ENCODE peak calls at places on chromosomes 11 and 22, in seven cellular contexts. One of them, this sample, is unnamed. For H3K36me3, the result is how much of the 10 kb centered on the place peaks cover.

GRCh38 chr11:73376803-73377629 is 817 bp downstream of the RELT start:
- DNase-seq in body of pancreas: peak
- DNase-seq in mammary epithelial cell: peak
- DNase-seq in spleen: peak
- DNase-seq in brain microvascular endothelial cell: peak
- DNase-seq in prostate gland: no peak
- DNase-seq in effector memory CD4-positive, alpha-beta T cell: peak
- DNase-seq in this sample: no peak

GRCh38 chr11:18046116-18046777 is at the start of gene TPH1:
- DNase-seq in prostate gland: peak
- DNase-seq in brain microvascular endothelial cell: peak
- DNase-seq in effector memory CD4-positive, alpha-beta T cell: no peak
- DNase-seq in mammary epithelial cell: peak
- DNase-seq in body of pancreas: peak
- DNase-seq in spleen: no peak
- DNase-seq in this sample: no peak

GRCh38 chr11:19789840-19790710 is 77.4 kb downstream of the NAV2 start:
- DNase-seq in brain microvascular endothelial cell: no peak
- DNase-seq in spleen: no peak
- DNase-seq in body of pancreas: no peak
- DNase-seq in prostate gland: no peak
- DNase-seq in effector memory CD4-positive, alpha-beta T cell: no peak
- DNase-seq in mammary epithelial cell: no peak
- DNase-seq in this sample: no peak

GRCh38 chr22:30408388-30409101 is 11.7 kb downstream of the SEC14L2 start:
- DNase-seq in prostate gland: no peak
- DNase-seq in spleen: no peak
- DNase-seq in body of pancreas: no peak
- DNase-seq in brain microvascular endothelial cell: peak
- DNase-seq in effector memory CD4-positive, alpha-beta T cell: no peak
- DNase-seq in mammary epithelial cell: peak
- DNase-seq in this sample: no peak

GRCh38 chr22:44454113-44454769 is 43.8 kb downstream of the RTL6 start:
- DNase-seq in mammary epithelial cell: no peak
- DNase-seq in prostate gland: no peak
- DNase-seq in spleen: peak
- DNase-seq in brain microvascular endothelial cell: no peak
- DNase-seq in body of pancreas: no peak
- DNase-seq in effector memory CD4-positive, alpha-beta T cell: no peak
- DNase-seq in this sample: no peak

GRCh38 chr11:128157423-128158298 is 429.7 kb downstream of the ETS1 start:
- DNase-seq in prostate gland: peak
- DNase-seq in body of pancreas: peak
- DNase-seq in mammary epithelial cell: peak
- DNase-seq in spleen: no peak
- DNase-seq in effector memory CD4-positive, alpha-beta T cell: peak
- DNase-seq in brain microvascular endothelial cell: peak
- DNase-seq in this sample: no peak

GRCh38 chr11:304915-305833 is 2.4 kb upstream of the IFITM2 start:
- DNase-seq in spleen: peak
- DNase-seq in effector memory CD4-positive, alpha-beta T cell: no peak
- DNase-seq in prostate gland: peak
- DNase-seq in mammary epithelial cell: peak
- DNase-seq in body of pancreas: peak
- DNase-seq in brain microvascular endothelial cell: peak
- DNase-seq in this sample: no peak

GRCh38 chr22:24440270-24440717 is 12.9 kb downstream of the ADORA2A start:
- DNase-seq in effector memory CD4-positive, alpha-beta T cell: no peak
- DNase-seq in body of pancreas: no peak
- DNase-seq in spleen: peak
- DNase-seq in mammary epithelial cell: no peak
- DNase-seq in brain microvascular endothelial cell: no peak
- DNase-seq in prostate gland: no peak
- DNase-seq in this sample: no peak

GRCh38 chr22:40890881-40891280 is 29.0 kb upstream of the DNAJB7 start:
- DNase-seq in spleen: no peak
- DNase-seq in body of pancreas: no peak
- DNase-seq in prostate gland: no peak
- DNase-seq in brain microvascular endothelial cell: no peak
- DNase-seq in effector memory CD4-positive, alpha-beta T cell: no peak
- DNase-seq in mammary epithelial cell: no peak
- DNase-seq in this sample: no peak

GRCh38 chr11:2512431-2513407 is 67.9 kb downstream of the KCNQ1 start:
- DNase-seq in body of pancreas: peak
- DNase-seq in spleen: peak
- DNase-seq in brain microvascular endothelial cell: no peak
- DNase-seq in mammary epithelial cell: no peak
- DNase-seq in effector memory CD4-positive, alpha-beta T cell: no peak
- DNase-seq in prostate gland: no peak
- DNase-seq in this sample: no peak

GRCh38 chr11:119980431-119980830 is 157.5 kb downstream of the TRIM29 start:
- DNase-seq in prostate gland: no peak
- DNase-seq in mammary epithelial cell: no peak
- DNase-seq in effector memory CD4-positive, alpha-beta T cell: no peak
- DNase-seq in brain microvascular endothelial cell: no peak
- DNase-seq in body of pancreas: no peak
- DNase-seq in spleen: no peak
- DNase-seq in this sample: no peak

GRCh38 chr11:1873048-1873812 is 18.5 kb downstream of the PRR33 start:
- DNase-seq in effector memory CD4-positive, alpha-beta T cell: no peak
- DNase-seq in spleen: peak
- DNase-seq in body of pancreas: peak
- DNase-seq in brain microvascular endothelial cell: no peak
- DNase-seq in prostate gland: no peak
- DNase-seq in mammary epithelial cell: peak
- DNase-seq in this sample: no peak

GRCh38 chr22:30312053-30312452 is 14.7 kb downstream of the TBC1D10A start:
- DNase-seq in spleen: no peak
- DNase-seq in prostate gland: no peak
- DNase-seq in body of pancreas: no peak
- DNase-seq in effector memory CD4-positive, alpha-beta T cell: no peak
- DNase-seq in brain microvascular endothelial cell: peak
- DNase-seq in mammary epithelial cell: peak
- DNase-seq in this sample: no peak

GRCh38 chr22:16601437-16602223 is 9.0 kb upstream of the CCT8L2 start:
- DNase-seq in brain microvascular endothelial cell: no peak
- DNase-seq in body of pancreas: peak
- DNase-seq in spleen: peak
- DNase-seq in prostate gland: no peak
- DNase-seq in mammary epithelial cell: no peak
- DNase-seq in effector memory CD4-positive, alpha-beta T cell: no peak
- DNase-seq in this sample: no peak

GRCh38 chr11:84901986-84902385 is 725.2 kb downstream of the DLG2 start:
- DNase-seq in mammary epithelial cell: no peak
- DNase-seq in brain microvascular endothelial cell: no peak
- DNase-seq in body of pancreas: no peak
- DNase-seq in effector memory CD4-positive, alpha-beta T cell: no peak
- DNase-seq in prostate gland: no peak
- DNase-seq in spleen: no peak
- DNase-seq in this sample: no peak

GRCh38 chr11:69654660-69655478 is 13.9 kb downstream of the CCND1 start:
- DNase-seq in brain microvascular endothelial cell: no peak
- DNase-seq in mammary epithelial cell: no peak
- DNase-seq in effector memory CD4-positive, alpha-beta T cell: no peak
- DNase-seq in spleen: no peak
- DNase-seq in prostate gland: peak
- DNase-seq in body of pancreas: peak
- DNase-seq in this sample: no peak

GRCh38 chr11:1064167-1064566 is 10.5 kb upstream of the MUC2 start:
- DNase-seq in prostate gland: no peak
- DNase-seq in spleen: no peak
- DNase-seq in body of pancreas: no peak
- DNase-seq in mammary epithelial cell: no peak
- DNase-seq in brain microvascular endothelial cell: peak
- DNase-seq in effector memory CD4-positive, alpha-beta T cell: no peak
- DNase-seq in this sample: no peak

GRCh38 chr11:113006916-113007445 is 45.8 kb downstream of the NCAM1 start:
- DNase-seq in body of pancreas: no peak
- DNase-seq in spleen: no peak
- DNase-seq in prostate gland: no peak
- DNase-seq in effector memory CD4-positive, alpha-beta T cell: no peak
- DNase-seq in mammary epithelial cell: no peak
- DNase-seq in brain microvascular endothelial cell: no peak
- DNase-seq in this sample: no peak

GRCh38 chr11:46414899-46415298 is 23.3 kb upstream of the CHRM4 start:
- DNase-seq in mammary epithelial cell: no peak
- DNase-seq in effector memory CD4-positive, alpha-beta T cell: no peak
- DNase-seq in prostate gland: no peak
- DNase-seq in spleen: no peak
- DNase-seq in body of pancreas: no peak
- DNase-seq in brain microvascular endothelial cell: no peak
- DNase-seq in this sample: no peak

GRCh38 chr22:38228873-38229740 is 27.3 kb downstream of the MAFF start:
- DNase-seq in body of pancreas: peak
- DNase-seq in effector memory CD4-positive, alpha-beta T cell: no peak
- DNase-seq in spleen: no peak
- DNase-seq in brain microvascular endothelial cell: peak
- DNase-seq in mammary epithelial cell: peak
- DNase-seq in prostate gland: peak
- DNase-seq in this sample: no peak

GRCh38 chr11:2432628-2433071 is 11.7 kb downstream of the TRPM5 start:
- DNase-seq in effector memory CD4-positive, alpha-beta T cell: no peak
- DNase-seq in mammary epithelial cell: no peak
- DNase-seq in prostate gland: no peak
- DNase-seq in spleen: peak
- DNase-seq in body of pancreas: no peak
- DNase-seq in brain microvascular endothelial cell: no peak
- DNase-seq in this sample: no peak

GRCh38 chr11:96447208-96447607 is 57.4 kb downstream of the JRKL start:
- DNase-seq in spleen: no peak
- DNase-seq in prostate gland: no peak
- DNase-seq in effector memory CD4-positive, alpha-beta T cell: no peak
- DNase-seq in body of pancreas: no peak
- DNase-seq in mammary epithelial cell: no peak
- DNase-seq in brain microvascular endothelial cell: no peak
- DNase-seq in this sample: no peak

GRCh38 chr11:125465701-125466100 is 30.4 kb downstream of the FEZ1 start:
- DNase-seq in spleen: no peak
- DNase-seq in brain microvascular endothelial cell: no peak
- DNase-seq in effector memory CD4-positive, alpha-beta T cell: no peak
- DNase-seq in body of pancreas: no peak
- DNase-seq in prostate gland: no peak
- DNase-seq in mammary epithelial cell: no peak
- DNase-seq in this sample: no peak

GRCh38 chr22:46104881-46105493 is 45.3 kb upstream of the PPARA start:
- DNase-seq in spleen: no peak
- DNase-seq in mammary epithelial cell: no peak
- DNase-seq in brain microvascular endothelial cell: no peak
- DNase-seq in effector memory CD4-positive, alpha-beta T cell: no peak
- DNase-seq in body of pancreas: no peak
- DNase-seq in prostate gland: no peak
- DNase-seq in this sample: no peak
- H3K36me3 ChIP-seq in spleen: under half
- H3K36me3 ChIP-seq in mammary epithelial cell: under half
- H3K36me3 ChIP-seq in brain microvascular endothelial cell: under half
- H3K36me3 ChIP-seq in effector memory CD4-positive, alpha-beta T cell: under half
- H3K36me3 ChIP-seq in body of pancreas: under half
- H3K36me3 ChIP-seq in prostate gland: under half
- H3K36me3 ChIP-seq in this sample: half or more

GRCh38 chr22:18970948-18971315 is 34.8 kb upstream of the PRODH start:
- DNase-seq in brain microvascular endothelial cell: no peak
- DNase-seq in spleen: no peak
- DNase-seq in body of pancreas: no peak
- DNase-seq in prostate gland: no peak
- DNase-seq in mammary epithelial cell: no peak
- DNase-seq in effector memory CD4-positive, alpha-beta T cell: no peak
- DNase-seq in this sample: no peak

GRCh38 chr22:18970180-18970947 is 34.3 kb upstream of the PRODH start:
- DNase-seq in spleen: peak
- DNase-seq in brain microvascular endothelial cell: no peak
- DNase-seq in effector memory CD4-positive, alpha-beta T cell: no peak
- DNase-seq in prostate gland: no peak
- DNase-seq in mammary epithelial cell: peak
- DNase-seq in body of pancreas: peak
- DNase-seq in this sample: no peak

GRCh38 chr22:18973264-18974031 is 37.4 kb upstream of the PRODH start:
- DNase-seq in effector memory CD4-positive, alpha-beta T cell: no peak
- DNase-seq in brain microvascular endothelial cell: no peak
- DNase-seq in spleen: no peak
- DNase-seq in prostate gland: no peak
- DNase-seq in body of pancreas: peak
- DNase-seq in mammary epithelial cell: no peak
- DNase-seq in this sample: no peak

GRCh38 chr22:18968011-18968749 is 32.1 kb upstream of the PRODH start:
- DNase-seq in spleen: no peak
- DNase-seq in effector memory CD4-positive, alpha-beta T cell: no peak
- DNase-seq in body of pancreas: peak
- DNase-seq in mammary epithelial cell: no peak
- DNase-seq in brain microvascular endothelial cell: peak
- DNase-seq in prostate gland: no peak
- DNase-seq in this sample: no peak

DNA sequence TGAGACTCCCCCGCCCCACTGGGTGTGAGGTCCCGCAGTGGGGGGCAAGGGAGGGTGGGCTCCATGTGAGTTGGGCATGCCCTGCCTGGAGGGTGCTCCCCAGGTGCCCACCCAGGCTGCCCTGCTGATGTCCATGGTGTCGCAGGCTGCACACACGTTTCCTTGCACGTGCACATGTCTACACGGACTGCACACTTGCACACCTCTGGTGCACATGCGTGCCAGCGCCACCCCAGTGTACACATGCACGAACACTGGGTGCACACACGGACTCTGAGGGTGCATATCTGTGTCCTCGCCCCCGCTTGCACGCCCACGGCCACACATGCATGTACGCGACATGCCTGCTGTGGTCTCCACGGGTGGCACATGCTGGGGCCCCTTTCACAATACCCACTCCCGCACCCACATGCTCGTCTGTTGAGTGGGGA is 35.2 kb upstream of the PRODH start:
- DNase-seq in spleen: no peak
- DNase-seq in body of pancreas: peak
- DNase-seq in brain microvascular endothelial cell: no peak
- DNase-seq in mammary epithelial cell: no peak
- DNase-seq in prostate gland: no peak
- DNase-seq in effector memory CD4-positive, alpha-beta T cell: no peak
- DNase-seq in this sample: no peak
- H3K4me3 ChIP-seq in spleen: no peak
- H3K4me3 ChIP-seq in body of pancreas: peak
- H3K4me3 ChIP-seq in brain microvascular endothelial cell: no peak
- H3K4me3 ChIP-seq in mammary epithelial cell: peak
- H3K4me3 ChIP-seq in prostate gland: no peak
- H3K4me3 ChIP-seq in effector memory CD4-positive, alpha-beta T cell: no peak
- H3K4me3 ChIP-seq in this sample: no peak

GRCh38 chr11:58195939-58196338 is 7.1 kb downstream of the OR9Q2 start:
- DNase-seq in body of pancreas: no peak
- DNase-seq in brain microvascular endothelial cell: no peak
- DNase-seq in spleen: no peak
- DNase-seq in prostate gland: no peak
- DNase-seq in mammary epithelial cell: no peak
- DNase-seq in effector memory CD4-positive, alpha-beta T cell: no peak
- DNase-seq in this sample: no peak
- H3K36me3 ChIP-seq in body of pancreas: under half
- H3K36me3 ChIP-seq in brain microvascular endothelial cell: under half
- H3K36me3 ChIP-seq in spleen: under half
- H3K36me3 ChIP-seq in prostate gland: under half
- H3K36me3 ChIP-seq in mammary epithelial cell: under half
- H3K36me3 ChIP-seq in effector memory CD4-positive, alpha-beta T cell: under half
- H3K36me3 ChIP-seq in this sample: under half

GRCh38 chr11:114438303-114438702 is 964 bp upstream of the REXO2 start:
- DNase-seq in prostate gland: no peak
- DNase-seq in body of pancreas: no peak
- DNase-seq in brain microvascular endothelial cell: peak
- DNase-seq in spleen: no peak
- DNase-seq in mammary epithelial cell: peak
- DNase-seq in effector memory CD4-positive, alpha-beta T cell: no peak
- DNase-seq in this sample: no peak
- H3K4me3 ChIP-seq in prostate gland: no peak
- H3K4me3 ChIP-seq in body of pancreas: no peak
- H3K4me3 ChIP-seq in brain microvascular endothelial cell: no peak
- H3K4me3 ChIP-seq in spleen: no peak
- H3K4me3 ChIP-seq in mammary epithelial cell: no peak
- H3K4me3 ChIP-seq in effector memory CD4-positive, alpha-beta T cell: no peak
- H3K4me3 ChIP-seq in this sample: no peak

This sample was measured in esophagus muscularis mucosa.